ENCODE peak calls at places on chromosome 20, in four cellular contexts. A is heart right ventricle; C is effector memory CD4-positive, alpha-beta T cell; Y is endodermal cell. W is an unnamed sample. For H3K27me3, the result is how much of the 10 kb centered on the place peaks cover.

GRCh38 chr20:17210983-17211382 is 15.9 kb upstream of the PCSK2 start:
- DNase-seq in A (no peak), C (no peak), Y (no peak), W (no peak)

GRCh38 chr20:44087051-44087856 is 99.7 kb downstream of the JPH2 start:
- DNase-seq in A (no peak), C (no peak), Y (peak), W (no peak)

GRCh38 chr20:12355185-12355584 is 437.5 kb downstream of the BTBD3 start:
- DNase-seq in Y (no peak), A (no peak), C (no peak), W (no peak)

GRCh38 chr20:50092436-50092835 is 20.5 kb downstream of the UBE2V1 start:
- DNase-seq in A (no peak), Y (no peak), C (no peak), W (no peak)

GRCh38 chr20:57708694-57709673 is 831 bp downstream of the PMEPA1 start:
- DNase-seq in Y (no peak), A (peak), C (peak), W (no peak)

GRCh38 chr20:61263084-61263695 is 11.1 kb downstream of the CDH4 start:
- DNase-seq in Y (peak), A (no peak), C (no peak), W (no peak)

GRCh38 chr20:2342243-2342642 is 38.5 kb upstream of the TGM6 start:
- DNase-seq in Y (no peak), C (no peak), A (no peak), W (no peak)

GRCh38 chr20:17590245-17590644 is 20.4 kb downstream of the DSTN start:
- DNase-seq in A (no peak), C (no peak), Y (no peak), W (no peak)

GRCh38 chr20:22403860-22404608 is 180.3 kb downstream of the FOXA2 start:
- DNase-seq in C (no peak), A (no peak), Y (no peak), W (no peak)

GRCh38 chr20:46139243-46139889 is 21.3 kb downstream of the CD40 start:
- DNase-seq in A (no peak), Y (no peak), C (no peak), W (no peak)
- H3K27me3 ChIP-seq in A (half or more), Y (under half), C (under half), W (under half)

DNA sequence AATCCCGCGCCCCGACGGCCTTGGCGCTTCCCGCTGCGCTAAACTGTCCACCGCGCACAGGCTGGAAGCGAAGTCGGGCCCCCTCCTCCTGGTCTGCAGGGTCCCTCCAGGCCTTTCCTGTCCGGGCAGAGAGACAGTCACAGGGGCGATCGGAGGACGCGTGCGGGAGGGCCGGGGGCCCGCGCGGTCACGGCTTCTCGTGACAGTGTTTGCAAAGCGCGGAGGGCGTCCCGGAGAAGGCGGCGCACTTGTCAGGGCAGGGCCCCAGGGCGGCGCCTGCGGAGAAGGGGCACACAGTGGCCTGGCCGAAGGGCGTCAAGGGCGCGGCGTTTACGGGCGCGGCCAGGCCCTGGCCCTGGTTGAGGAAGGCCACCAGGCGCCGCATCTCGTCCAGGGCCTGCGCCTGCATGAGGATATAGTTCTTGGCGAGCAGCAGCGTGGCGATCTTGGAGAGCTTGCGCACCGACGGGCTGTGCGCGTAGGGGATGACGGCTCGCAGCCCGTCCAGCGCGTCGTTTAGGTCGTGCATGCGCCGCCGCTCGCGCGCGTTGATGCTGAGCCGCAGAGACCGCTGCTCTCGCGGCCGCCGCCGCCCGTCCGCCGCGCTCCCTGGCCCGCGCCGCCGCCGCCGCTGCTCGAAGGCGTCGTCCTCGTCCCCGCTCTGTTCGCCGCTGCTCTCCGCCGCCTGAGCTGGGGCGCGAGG is 751 bp downstream of the BHLHE23 start:
- DNase-seq in C (no peak), A (peak), Y (peak), W (no peak)
- H3K27me3 ChIP-seq in C (half or more), A (half or more), Y (half or more), W (half or more)

GRCh38 chr20:24589845-24590192 is 120.4 kb downstream of the SYNDIG1 start:
- DNase-seq in A (no peak), C (no peak), Y (no peak), W (no peak)
- H3K27me3 ChIP-seq in A (under half), C (under half), Y (under half), W (under half)

DNA sequence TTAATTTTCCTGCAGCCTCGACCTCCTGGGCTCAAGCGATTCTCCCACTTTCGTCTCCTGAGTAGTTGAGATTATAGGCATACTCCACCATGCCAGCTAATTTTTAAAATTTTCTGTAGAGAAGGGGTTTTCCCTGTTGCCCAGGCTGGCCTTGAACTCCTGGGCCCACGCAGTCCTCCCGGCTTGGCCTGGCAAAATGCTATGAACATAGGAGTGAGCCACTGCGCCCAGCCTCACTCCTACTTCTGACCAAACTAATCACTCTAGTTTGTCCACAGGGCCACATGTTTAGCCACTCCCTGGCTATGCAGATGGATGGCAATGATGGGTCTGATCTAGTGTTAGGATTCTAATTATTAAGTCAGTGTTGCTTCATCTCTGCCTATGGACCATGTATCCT is 31.9 kb upstream of the RPN2 start:
- DNase-seq in Y (no peak), A (no peak), C (no peak), W (no peak)
- H3K27me3 ChIP-seq in Y (under half), A (under half), C (under half), W (under half)

GRCh38 chr20:4936851-4937412 is 64.4 kb downstream of the SLC23A2 start:
- DNase-seq in C (no peak), Y (no peak), A (no peak), W (no peak)

GRCh38 chr20:4932061-4932460 is 69.2 kb downstream of the SLC23A2 start:
- DNase-seq in C (no peak), Y (no peak), A (no peak), W (no peak)

GRCh38 chr20:4942336-4942735 is 59.0 kb downstream of the SLC23A2 start:
- DNase-seq in A (no peak), Y (no peak), C (no peak), W (no peak)

GRCh38 chr20:4936392-4936850 is 64.9 kb downstream of the SLC23A2 start:
- DNase-seq in Y (no peak), C (no peak), A (no peak), W (no peak)

GRCh38 chr20:4937422-4938319 is 63.6 kb downstream of the SLC23A2 start:
- DNase-seq in A (no peak), C (no peak), Y (no peak), W (no peak)
- H3K27me3 ChIP-seq in A (under half), C (under half), Y (under half), W (under half)

DNA sequence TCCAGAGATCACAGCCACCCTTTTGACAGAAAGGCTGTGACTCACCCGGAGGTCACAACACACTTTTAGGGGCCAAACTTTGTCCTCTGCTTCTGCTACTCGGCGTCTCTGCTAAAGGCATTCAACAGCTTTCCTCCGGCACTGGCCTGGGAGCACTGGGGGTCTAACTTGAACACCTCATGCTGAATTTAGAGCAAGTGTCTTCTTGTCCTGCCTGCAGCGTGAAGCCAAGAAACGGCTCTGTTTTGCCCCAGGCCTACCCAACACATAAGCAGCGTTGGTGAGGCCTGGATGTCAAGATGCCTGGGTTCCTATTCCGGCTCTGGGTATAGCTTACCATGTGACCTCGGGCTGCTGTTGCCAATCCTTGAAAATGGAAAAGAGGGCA is 2.3 kb downstream of the CDH22 start:
- DNase-seq in Y (no peak), C (no peak), A (no peak), W (no peak)
- H3K27me3 ChIP-seq in Y (half or more), C (under half), A (half or more), W (half or more)

DNA sequence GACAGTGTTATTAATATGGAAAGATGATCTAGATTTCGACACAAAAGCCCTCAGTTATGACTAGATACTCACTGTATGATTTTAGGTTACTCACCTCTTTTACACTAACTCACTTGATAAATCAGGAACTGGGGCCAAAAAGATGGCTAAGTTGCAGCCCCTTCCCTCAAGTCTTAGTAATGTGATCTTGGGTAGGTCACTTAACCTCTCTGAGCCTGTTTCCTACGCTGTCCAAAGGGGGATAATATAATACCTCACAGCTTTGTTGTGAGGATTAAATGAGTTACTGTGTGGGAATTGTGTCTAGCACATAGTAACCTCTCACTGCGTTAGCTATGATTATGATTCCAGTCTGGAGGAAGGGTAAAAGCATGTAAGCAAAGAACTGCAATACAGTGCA is 1.3 kb downstream of the TTI1 start:
- DNase-seq in C (no peak), A (no peak), Y (no peak), W (no peak)
- H3K27me3 ChIP-seq in C (under half), A (under half), Y (under half), W (under half)

W was measured in HAP-1.